ENCODE peak calls at places on chromosomes 5 and 9, in nine cellular contexts. S is neural crest cell, K is fibroblast of mammary gland, A is AG09309, N is astrocyte of the cerebellum, C is B cell, I is fibroblast of the aortic adventitia, O is GM13977, U is GM13976. J is an unnamed sample.

GRCh38 chr5:142973932-142974331 is 203.8 kb downstream of the ARHGAP26 start:
- DNase-seq in S (no peak), K (no peak), A (no peak), N (no peak), C (no peak), I (no peak), O (no peak), U (no peak), J (no peak)

GRCh38 chr5:62909331-62909730 is 330.7 kb downstream of the LRRC70 start:
- DNase-seq in S (no peak), K (no peak), A (no peak), N (no peak), C (no peak), I (no peak), O (no peak), U (no peak), J (no peak)

GRCh38 chr5:989961-990530 is 18.6 kb upstream of the NKD2 start:
- DNase-seq in S (peak; percentile 45), K (peak; percentile 40), A (no peak), N (no peak), C (no peak), I (no peak), O (no peak), U (no peak), J (no peak)

GRCh38 chr5:58887721-58888409 is 305.0 kb downstream of the RAB3C start:
- DNase-seq in S (no peak), K (peak; percentile 76), A (no peak), N (no peak), C (no peak), I (peak; percentile 30), O (no peak), U (no peak), J (no peak)

GRCh38 chr9:36141288-36141687 is 4.8 kb downstream of the GLIPR2 start:
- DNase-seq in S (no peak), K (peak; percentile 45), A (no peak), N (no peak), C (no peak), I (peak; percentile 46), O (no peak), U (no peak), J (no peak)

GRCh38 chr9:131149678-131150033 is 24.3 kb downstream of the NUP214 start:
- DNase-seq in S (no peak), K (no peak), A (no peak), N (no peak), C (no peak), I (no peak), O (no peak), U (no peak), J (no peak)

GRCh38 chr5:30401479-30402058 is 791.9 kb upstream of the CDH6 start:
- DNase-seq in S (peak; percentile 59), K (peak; percentile 0), A (no peak), N (peak; percentile 41), C (no peak), I (peak; percentile 57), O (no peak), U (no peak), J (no peak)

GRCh38 chr9:130680836-130681768 is 12.5 kb upstream of the EXOSC2 start:
- DNase-seq in S (peak; percentile 73), K (peak; percentile 83), A (peak; percentile 38), N (peak; percentile 55), C (peak; percentile 69), I (peak; percentile 71), O (peak; percentile 87), U (peak; percentile 82), J (peak; percentile 75)

GRCh38 chr9:136090768-136091581 is 4.1 kb downstream of the NACC2 start:
- DNase-seq in S (no peak), K (no peak), A (no peak), N (no peak), C (no peak), I (no peak), O (no peak), U (no peak), J (no peak)

GRCh38 chr5:10036136-10036535 is 213.6 kb downstream of the ATPSCKMT start:
- DNase-seq in S (no peak), K (peak; percentile 61), A (no peak), N (peak; percentile 73), C (no peak), I (peak; percentile 37), O (no peak), U (no peak), J (no peak)

GRCh38 chr5:7801898-7802614 is 48.9 kb downstream of the CFAP90 start:
- DNase-seq in S (no peak), K (no peak), A (no peak), N (no peak), C (no peak), I (no peak), O (no peak), U (no peak), J (no peak)

GRCh38 chr5:168219515-168220410 is 71.7 kb upstream of the WWC1 start:
- DNase-seq in S (peak; percentile 66), K (peak; percentile 81), A (peak; percentile 52), N (peak; percentile 67), C (peak; percentile 48), I (peak; percentile 81), O (peak; percentile 80), U (peak; percentile 81), J (peak; percentile 76)

GRCh38 chr5:98993512-98993911 is 64.7 kb upstream of the CHD1 start:
- DNase-seq in S (no peak), K (no peak), A (no peak), N (no peak), C (no peak), I (no peak), O (no peak), U (peak; percentile 16), J (no peak)

GRCh38 chr5:78649816-78650561 is 1.4 kb upstream of the LHFPL2 start:
- DNase-seq in S (no peak), K (peak; percentile 70), A (no peak), N (no peak), C (no peak), I (peak; percentile 70), O (no peak), U (no peak), J (no peak)

GRCh38 chr5:78647411-78647818 is 1.2 kb downstream of the LHFPL2 start:
- DNase-seq in S (no peak), K (peak; percentile 58), A (no peak), N (no peak), C (peak; percentile 30), I (peak; percentile 47), O (peak; percentile 48), U (no peak), J (peak; percentile 37)

GRCh38 chr5:78648359-78649219 is at the start of gene LHFPL2:
- DNase-seq in S (peak; percentile 81), K (peak; percentile 55), A (no peak), N (no peak), C (peak; percentile 70), I (peak; percentile 65), O (peak; percentile 87), U (peak; percentile 87), J (peak; percentile 85)

GRCh38 chr5:78649220-78649700 is 688 bp upstream of the LHFPL2 start:
- DNase-seq in S (no peak), K (peak; percentile 29), A (no peak), N (no peak), C (no peak), I (peak; percentile 51), O (no peak), U (no peak), J (no peak)

DNA sequence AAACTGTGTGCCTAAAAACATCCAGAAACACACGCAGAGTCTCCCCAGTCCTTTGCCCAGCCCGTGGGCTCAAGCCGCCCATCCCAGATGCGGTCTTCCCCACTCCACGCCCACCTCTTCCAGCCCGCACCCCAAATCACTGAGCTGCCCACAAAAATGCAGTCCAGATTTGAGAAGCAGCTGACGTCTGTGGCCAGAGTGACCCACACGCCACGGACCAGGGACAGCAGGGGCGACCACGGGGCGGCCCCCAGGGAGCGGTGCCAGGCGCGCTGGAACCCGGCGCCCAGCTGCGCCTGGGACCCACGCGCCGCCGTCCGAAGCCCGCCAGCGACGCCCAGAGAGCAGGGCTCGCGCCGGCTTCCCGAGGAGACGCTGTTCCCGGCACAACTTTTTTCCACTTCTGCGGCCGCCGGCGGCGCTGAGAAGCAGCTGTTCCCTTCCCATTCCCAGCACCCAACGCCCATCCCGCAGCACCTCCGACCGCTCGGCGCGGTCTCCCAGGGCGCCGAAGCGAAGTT is 674 bp downstream of the LHFPL2 start:
- DNase-seq in S (peak; percentile 51), K (peak; percentile 44), A (no peak), N (no peak), C (no peak), I (peak; percentile 57), O (peak; percentile 60), U (peak; percentile 63), J (peak; percentile 52)
- TF ChIP-seq CTCF in S (no peak), K (no peak), A (no peak), N (no peak), C (no peak), I (no peak), O (peak; percentile 30), U (peak; percentile 32), J (peak; percentile 25)

DNA sequence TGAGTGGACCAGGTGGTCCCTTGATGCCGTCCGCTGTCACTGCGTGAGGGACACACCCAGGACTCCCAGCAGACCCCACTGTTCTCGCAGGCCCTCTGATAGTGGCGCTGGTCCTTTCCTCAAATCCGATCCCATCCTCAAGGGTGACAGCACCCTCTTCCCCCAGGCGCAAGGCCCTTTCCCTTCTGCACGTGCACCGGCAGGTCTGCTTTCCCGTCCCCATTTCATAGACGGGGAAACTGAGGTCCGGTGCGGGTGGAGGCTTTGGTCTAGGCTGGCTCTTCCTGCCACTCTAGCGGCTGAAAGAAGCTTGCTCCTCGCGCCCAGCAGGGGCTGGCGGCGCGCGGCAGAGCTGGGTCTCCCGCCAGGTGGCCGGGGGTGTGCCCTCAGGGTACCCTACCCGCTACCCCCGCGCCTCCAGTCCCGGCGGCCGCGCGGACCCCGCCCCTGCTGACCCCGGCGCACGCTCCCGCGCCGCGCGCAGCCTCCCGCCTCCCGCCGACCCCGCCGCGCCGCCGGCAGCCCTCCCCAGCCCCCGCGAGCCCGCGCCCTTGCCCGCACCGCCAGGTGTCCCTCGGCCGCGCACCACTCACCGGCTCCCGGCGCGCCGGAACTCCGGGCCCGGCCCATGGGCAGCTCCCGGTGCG is 453 bp downstream of the RASGEF1C start:
- DNase-seq in S (peak; percentile 29), K (no peak), A (no peak), N (no peak), C (peak; percentile 21), I (no peak), O (no peak), U (no peak), J (no peak)
- TF ChIP-seq CTCF in S (peak; percentile 28), K (no peak), A (peak; percentile 6), N (no peak), C (no peak), I (peak; percentile 16), O (no peak), U (no peak), J (no peak)

GRCh38 chr5:96175090-96175489 is 213.4 kb upstream of the ELL2 start:
- DNase-seq in S (no peak), K (peak; percentile 42), A (no peak), N (no peak), C (peak; percentile 13), I (no peak), O (no peak), U (no peak), J (no peak)
- TF ChIP-seq CTCF in S (peak; percentile 52), K (peak; percentile 45), A (no peak), N (peak; percentile 19), C (peak; percentile 48), I (peak; percentile 23), O (no peak), U (no peak), J (peak; percentile 2)

DNA sequence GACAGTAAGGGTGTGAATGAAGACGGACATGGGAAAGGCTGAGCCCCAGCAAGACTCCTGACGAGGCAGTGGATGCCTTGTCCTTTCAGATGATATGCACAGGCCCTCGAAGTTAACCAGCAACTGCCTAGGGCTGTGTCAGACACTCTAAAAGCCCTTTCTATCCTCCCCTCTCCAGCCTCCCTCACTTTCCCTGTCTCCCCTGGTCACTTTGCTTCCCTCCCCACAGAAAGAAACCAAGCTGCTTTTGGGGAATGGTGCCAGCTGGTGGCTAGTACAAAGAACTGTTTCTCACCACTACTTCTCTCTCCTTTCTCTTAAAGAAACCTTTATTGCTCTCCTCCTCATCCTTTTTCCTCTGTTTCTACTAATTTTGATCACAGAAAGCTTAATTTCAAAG is 21.4 kb downstream of the LHFPL2 start:
- DNase-seq in S (no peak), K (peak; percentile 51), A (no peak), N (no peak), C (no peak), I (peak; percentile 52), O (no peak), U (no peak), J (no peak)
- TF ChIP-seq CTCF in S (peak; percentile 36), K (peak; percentile 53), A (peak; percentile 68), N (peak; percentile 56), C (no peak), I (peak; percentile 66), O (no peak), U (no peak), J (no peak)

J was measured in GM10248.